ENCODE peak calls at places on chromosomes 13 and 19, in six cellular contexts. G, W, D, R, U and O are unnamed samples.

GRCh38 chr19:33052352-33052972 is 12.2 kb downstream of the RHPN2 start:
- DNase-seq in W (no peak), D (no peak), G (no peak), R (no peak), U (peak), O (no peak)

GRCh38 chr19:2352121-2352520 is 7.9 kb upstream of the TMPRSS9 start:
- DNase-seq in D (no peak), G (no peak), U (no peak), W (peak), R (no peak), O (no peak)

GRCh38 chr19:5515737-5516136 is 52.0 kb downstream of the TINCR start:
- DNase-seq in D (peak), G (peak), W (no peak), U (no peak), R (no peak), O (no peak)

GRCh38 chr13:50677687-50678463 is 165.6 kb downstream of the DLEU7 start:
- DNase-seq in W (no peak), D (no peak), G (no peak), U (peak), R (no peak), O (no peak)

GRCh38 chr13:102993348-102993747 is 72.9 kb downstream of the SLC10A2 start:
- DNase-seq in G (no peak), D (no peak), R (no peak), U (no peak), W (no peak), O (no peak)

GRCh38 chr13:35460061-35460460 is 16.4 kb downstream of the MAB21L1 start:
- DNase-seq in W (no peak), G (no peak), R (no peak), U (no peak), D (no peak), O (no peak)

GRCh38 chr13:46295531-46296464 is 84.1 kb downstream of the LRRC63 start:
- DNase-seq in G (no peak), U (peak), W (peak), D (no peak), R (no peak), O (peak)

GRCh38 chr19:38023661-38024574 is 116.9 kb downstream of the SIPA1L3 start:
- DNase-seq in D (no peak), U (no peak), R (no peak), G (no peak), W (no peak), O (no peak)

GRCh38 chr19:4487572-4487971 is 15.5 kb downstream of the HDGFL2 start:
- DNase-seq in U (no peak), W (peak), G (no peak), R (no peak), D (no peak), O (no peak)

GRCh38 chr19:33130433-33130832 is 1.5 kb upstream of the WDR88 start:
- DNase-seq in W (no peak), G (no peak), R (no peak), U (no peak), D (no peak), O (no peak)

GRCh38 chr19:18603255-18603957 is 3.2 kb downstream of the CRLF1 start:
- DNase-seq in U (no peak), R (no peak), D (peak), W (no peak), G (peak), O (peak)

GRCh38 chr13:30216111-30216510 is 91.2 kb downstream of the KATNAL1 start:
- DNase-seq in W (no peak), U (no peak), D (peak), R (no peak), G (no peak), O (no peak)

GRCh38 chr13:50535050-50535449 is 308.4 kb downstream of the DLEU7 start:
- DNase-seq in W (no peak), G (no peak), U (no peak), D (no peak), R (no peak), O (no peak)

GRCh38 chr13:34459856-34460255 is 482.2 kb upstream of the NBEA start:
- DNase-seq in U (no peak), W (no peak), D (no peak), R (no peak), G (no peak), O (no peak)

GRCh38 chr13:26985285-26985878 is 186.2 kb downstream of the USP12 start:
- DNase-seq in R (peak), U (peak), W (peak), G (peak), D (peak), O (peak)

GRCh38 chr13:75876371-75877050 is 240.4 kb downstream of the LMO7 start:
- DNase-seq in W (peak), R (peak), G (peak), D (peak), U (peak), O (peak)

GRCh38 chr13:75635621-75636338 is at the start of gene LMO7:
- DNase-seq in D (peak), G (peak), U (peak), R (peak), W (peak), O (peak)

GRCh38 chr19:4647676-4648644 is 8.6 kb downstream of the TNFAIP8L1 start:
- DNase-seq in R (no peak), D (peak), U (no peak), G (no peak), W (no peak), O (peak)

GRCh38 chr13:97259787-97260641 is 37.9 kb downstream of the MBNL2 start:
- DNase-seq in U (peak), D (no peak), G (peak), R (no peak), W (no peak), O (no peak)

GRCh38 chr13:95155093-95155492 is 146.2 kb downstream of the ABCC4 start:
- DNase-seq in U (peak), D (no peak), G (no peak), W (no peak), R (no peak), O (no peak)

GRCh38 chr13:73351730-73352129 is 292.9 kb downstream of the KLF5 start:
- DNase-seq in U (no peak), G (no peak), D (no peak), W (no peak), R (no peak), O (no peak)

GRCh38 chr13:44129418-44129817 is 244.2 kb upstream of the SERP2 start:
- DNase-seq in U (no peak), D (no peak), R (no peak), W (no peak), G (no peak), O (no peak)

GRCh38 chr19:10299545-10300458 is 9.8 kb downstream of the ZGLP1 start:
- DNase-seq in W (no peak), G (peak), R (no peak), D (no peak), U (no peak), O (no peak)

GRCh38 chr19:43438291-43439162 is 23.8 kb downstream of the TEX101 start:
- DNase-seq in U (peak), W (no peak), G (no peak), R (no peak), D (no peak), O (no peak)

GRCh38 chr13:107585466-107585865 is 629.9 kb downstream of the LIG4 start:
- DNase-seq in G (no peak), W (no peak), R (no peak), U (no peak), D (no peak), O (no peak)

GRCh38 chr13:39448831-39449230 is 154.2 kb downstream of the LHFPL6 start:
- DNase-seq in R (no peak), D (no peak), G (no peak), W (no peak), U (no peak), O (no peak)

GRCh38 chr13:24870380-24870760 is 106.4 kb downstream of the RNF17 start:
- DNase-seq in R (no peak), D (no peak), U (no peak), G (no peak), W (no peak), O (no peak)

GRCh38 chr13:51370116-51370515 is 30.6 kb downstream of the SERPINE3 start:
- DNase-seq in G (no peak), U (no peak), R (no peak), D (no peak), W (no peak), O (no peak)

GRCh38 chr13:84377071-84377470 is 494.8 kb upstream of the SLITRK1 start:
- DNase-seq in R (no peak), U (no peak), W (no peak), G (no peak), D (no peak), O (no peak)

GRCh38 chr19:5148794-5149190 is 179.9 kb downstream of the KDM4B start:
- DNase-seq in D (no peak), W (peak), R (no peak), U (no peak), G (no peak), O (no peak)

GRCh38 chr13:71865858-71866172 is 1.2 kb downstream of the DACH1 start:
- DNase-seq in U (no peak), W (peak), G (no peak), D (no peak), R (peak), O (no peak)

GRCh38 chr13:85529216-85529590 is 270.0 kb downstream of the SLITRK6 start:
- DNase-seq in G (no peak), U (peak), W (no peak), R (no peak), D (no peak), O (no peak)

GRCh38 chr13:112733661-112734379 is 44.0 kb downstream of the ATP11A start:
- DNase-seq in W (no peak), G (no peak), U (no peak), D (peak), R (no peak), O (no peak)

GRCh38 chr13:75415720-75416119 is 66.2 kb downstream of the TBC1D4 start:
- DNase-seq in U (peak), W (no peak), R (no peak), G (no peak), D (no peak), O (no peak)

GRCh38 chr19:28700176-28700575 is 512.8 kb downstream of the UQCRFS1 start:
- DNase-seq in R (no peak), D (no peak), G (no peak), W (no peak), U (no peak), O (no peak)

GRCh38 chr13:40789275-40790231 is at the start of gene SLC25A15:
- DNase-seq in W (peak), G (peak), U (peak), R (peak), D (peak), O (peak)
- TF ChIP-seq CTCF in W (peak), G (no peak), U (peak), R (peak), D (peak), O (peak)

DNA sequence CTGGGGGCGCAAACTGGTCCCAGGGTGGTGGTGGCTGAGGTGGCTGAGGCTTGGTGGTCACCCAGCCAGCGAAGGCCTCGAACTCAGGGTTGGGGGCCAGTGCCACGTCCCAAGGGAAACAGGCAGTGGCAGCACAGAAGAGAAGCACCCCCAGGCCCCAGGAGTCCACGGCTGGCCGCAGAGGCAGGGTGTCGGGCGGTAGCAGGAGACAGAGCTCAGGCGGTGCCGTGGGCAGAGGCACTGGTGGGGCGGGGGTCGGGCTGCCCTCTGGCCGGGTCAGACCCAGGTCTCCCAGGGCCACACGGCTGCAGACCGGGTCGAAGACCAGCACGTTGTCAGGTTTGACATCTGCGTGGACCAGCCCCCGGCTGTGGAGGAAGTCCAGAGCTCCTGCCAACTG is 4.2 kb upstream of the SBK2 start:
- DNase-seq in W (no peak), U (no peak), D (no peak), G (no peak), R (no peak), O (no peak)
- TF ChIP-seq CTCF in W (no peak), U (no peak), D (no peak), G (no peak), R (no peak), O (no peak)

GRCh38 chr13:88005188-88005587 is 334.0 kb downstream of the SLITRK5 start:
- DNase-seq in R (no peak), W (no peak), U (no peak), G (no peak), D (no peak), O (no peak)
- TF ChIP-seq CTCF in R (no peak), W (no peak), U (no peak), G (no peak), D (peak), O (no peak)

DNA sequence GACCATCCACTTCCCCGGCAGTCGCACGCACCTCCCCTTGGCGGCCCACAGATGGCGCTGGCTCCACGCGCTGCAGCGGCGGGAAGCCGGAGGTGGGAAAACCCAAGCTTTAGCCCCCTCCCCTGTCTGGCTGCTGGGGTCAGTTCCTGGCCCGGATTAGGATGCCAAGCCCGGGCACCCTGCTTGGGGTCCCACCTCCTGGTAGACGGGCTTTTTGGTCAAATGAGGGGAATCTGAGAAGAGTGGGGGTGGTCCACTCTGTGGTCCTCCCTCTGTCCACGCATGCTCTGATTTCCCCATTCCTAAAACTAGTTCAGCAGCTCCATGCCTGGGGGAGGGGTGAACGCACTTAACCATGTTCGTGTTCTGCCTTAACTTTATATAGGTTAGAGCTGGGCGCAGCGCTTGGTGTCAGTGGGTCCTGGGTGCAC is 8.1 kb upstream of the ADGRE2 start:
- DNase-seq in D (peak), U (no peak), G (peak), W (peak), R (no peak), O (peak)
- TF ChIP-seq CTCF in D (peak), U (peak), G (peak), W (peak), R (peak), O (peak)

GRCh38 chr19:55344444-55344843 is 4.8 kb downstream of the KMT5C start:
- DNase-seq in W (no peak), R (no peak), U (no peak), G (no peak), D (peak), O (no peak)
- TF ChIP-seq CTCF in W (no peak), R (no peak), U (no peak), G (no peak), D (no peak), O (no peak)

GRCh38 chr19:1221141-1221903 is 15.7 kb downstream of the STK11 start:
- DNase-seq in G (no peak), R (no peak), U (peak), W (no peak), D (peak), O (no peak)
- TF ChIP-seq CTCF in G (peak), R (peak), U (peak), W (no peak), D (peak), O (peak)

GRCh38 chr19:55258828-55259539 is at the start of gene PPP6R1:
- DNase-seq in U (peak), D (peak), R (peak), G (peak), W (peak), O (peak)
- TF ChIP-seq CTCF in U (no peak), D (no peak), R (no peak), G (no peak), W (no peak), O (no peak)

DNA sequence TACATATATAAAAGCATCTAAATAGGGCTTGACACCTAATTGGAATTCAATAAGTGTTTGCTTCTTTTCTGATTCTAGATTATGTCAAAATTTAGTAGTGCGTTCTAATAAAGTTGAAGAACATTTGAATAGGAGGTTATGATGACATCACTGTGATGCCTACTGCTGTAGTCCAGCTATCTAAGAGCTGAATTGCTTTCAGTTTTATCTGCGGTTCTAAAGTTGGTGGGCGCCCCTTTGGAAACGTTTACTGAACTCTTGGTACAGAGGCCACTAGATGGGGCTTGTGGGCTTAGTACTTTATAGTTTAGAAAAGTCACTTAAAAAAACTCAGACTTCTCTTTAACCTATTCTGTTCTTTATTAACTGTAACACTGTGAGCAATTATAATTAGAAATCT is 776.9 kb downstream of the GPC5 start:
- DNase-seq in G (peak), W (no peak), R (no peak), U (no peak), D (peak), O (peak)
- TF ChIP-seq CTCF in G (no peak), W (no peak), R (peak), U (peak), D (peak), O (no peak)

DNA sequence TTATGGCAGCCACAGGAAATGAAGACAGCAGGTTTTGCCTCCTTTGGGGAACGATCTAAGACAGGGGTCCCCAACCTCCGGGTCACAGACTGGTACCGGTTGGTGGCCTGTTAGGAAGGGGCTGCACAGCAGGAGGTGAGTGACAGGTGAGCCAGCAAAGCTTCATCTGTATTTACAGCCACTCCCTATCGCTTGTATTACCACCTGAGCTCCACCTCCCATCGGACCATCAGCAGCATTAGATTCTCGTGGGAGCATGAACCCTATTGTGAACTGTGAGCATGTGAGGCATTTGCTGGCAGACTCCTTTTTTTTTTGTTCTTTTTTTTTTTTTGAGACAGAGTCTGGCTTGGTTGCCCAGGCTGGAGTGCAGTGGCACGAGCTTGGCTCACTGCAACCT is 22.2 kb downstream of the F2RL3 start:
- DNase-seq in W (no peak), U (no peak), D (no peak), G (no peak), R (no peak), O (no peak)
- TF ChIP-seq CTCF in W (no peak), U (no peak), D (no peak), G (no peak), R (no peak), O (no peak)

DNA sequence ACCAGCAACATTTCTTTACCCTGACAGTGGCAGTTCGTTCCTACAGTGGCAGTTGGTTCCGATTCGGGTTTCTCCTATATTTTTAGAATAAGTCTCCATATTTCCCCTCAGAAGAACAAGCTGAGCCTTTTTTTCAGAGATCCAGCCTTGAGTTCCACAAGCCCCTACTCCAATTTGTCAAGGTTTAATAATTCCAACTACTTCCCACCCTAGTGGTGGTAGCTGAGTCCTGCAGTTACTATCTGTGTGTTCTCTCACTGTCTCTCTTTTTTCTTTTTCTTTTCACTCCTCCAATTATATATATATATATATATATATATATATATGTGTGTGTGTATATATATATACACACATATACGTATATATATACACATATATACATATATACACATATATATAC is 1347.3 kb downstream of the PCDH9 start:
- DNase-seq in R (no peak), D (peak), U (no peak), G (no peak), W (no peak), O (no peak)
- TF ChIP-seq CTCF in R (peak), D (peak), U (peak), G (no peak), W (no peak), O (no peak)